ENCODE peak calls at places on chromosome X, in ten cellular contexts. G, W, P, B, D, V, K, R, Z and C are unnamed samples.

GRCh38 chrX:88735835-88736234 is 11.2 kb upstream of the CPXCR1 start:
- DNase-seq in G (no peak), W (no peak), P (no peak), B (no peak), D (no peak), V (no peak), K (no peak), R (no peak), Z (no peak), C (no peak)

GRCh38 chrX:13667940-13668339 is 15.0 kb downstream of the TCEANC start:
- DNase-seq in G (no peak), W (no peak), P (no peak), B (no peak), D (no peak), V (no peak), K (no peak), R (no peak), Z (no peak), C (no peak)

GRCh38 chrX:82813671-82814078 is 694.4 kb upstream of the POU3F4 start:
- DNase-seq in G (no peak), W (no peak), P (no peak), B (no peak), D (no peak), V (peak), K (no peak), R (no peak), Z (no peak), C (no peak)

GRCh38 chrX:151754042-151754419 is 19.5 kb downstream of the CNGA2 start:
- DNase-seq in G (no peak), W (no peak), P (no peak), B (no peak), D (no peak), V (no peak), K (no peak), R (no peak), Z (peak), C (no peak)

GRCh38 chrX:133151320-133151719 is 54.4 kb upstream of the USP26 start:
- DNase-seq in G (no peak), W (peak), P (no peak), B (no peak), D (no peak), V (peak), K (no peak), R (no peak), Z (no peak), C (no peak)

GRCh38 chrX:131170148-131170547 is 112.0 kb downstream of the ARHGAP36 start:
- DNase-seq in G (no peak), W (no peak), P (no peak), B (no peak), D (no peak), V (no peak), K (no peak), R (no peak), Z (no peak), C (no peak)

GRCh38 chrX:150889131-150889530 is 9.3 kb downstream of the CD99L2 start:
- DNase-seq in G (no peak), W (no peak), P (no peak), B (no peak), D (no peak), V (no peak), K (no peak), R (no peak), Z (no peak), C (no peak)

GRCh38 chrX:85836868-85837267 is 210.5 kb downstream of the CHM start:
- DNase-seq in G (no peak), W (no peak), P (no peak), B (no peak), D (no peak), V (no peak), K (no peak), R (no peak), Z (no peak), C (no peak)

GRCh38 chrX:37846558-37846933 is 825 bp downstream of the DYNLT3 start:
- DNase-seq in G (no peak), W (no peak), P (no peak), B (no peak), D (no peak), V (no peak), K (no peak), R (no peak), Z (no peak), C (no peak)

GRCh38 chrX:98338544-98338943 is 1454.8 kb downstream of the RPA4 start:
- DNase-seq in G (no peak), W (no peak), P (no peak), B (no peak), D (no peak), V (no peak), K (no peak), R (no peak), Z (no peak), C (no peak)

GRCh38 chrX:138853936-138854335 is 142.4 kb upstream of the FGF13 start:
- DNase-seq in G (no peak), W (no peak), P (no peak), B (no peak), D (no peak), V (no peak), K (no peak), R (no peak), Z (no peak), C (no peak)

DNA sequence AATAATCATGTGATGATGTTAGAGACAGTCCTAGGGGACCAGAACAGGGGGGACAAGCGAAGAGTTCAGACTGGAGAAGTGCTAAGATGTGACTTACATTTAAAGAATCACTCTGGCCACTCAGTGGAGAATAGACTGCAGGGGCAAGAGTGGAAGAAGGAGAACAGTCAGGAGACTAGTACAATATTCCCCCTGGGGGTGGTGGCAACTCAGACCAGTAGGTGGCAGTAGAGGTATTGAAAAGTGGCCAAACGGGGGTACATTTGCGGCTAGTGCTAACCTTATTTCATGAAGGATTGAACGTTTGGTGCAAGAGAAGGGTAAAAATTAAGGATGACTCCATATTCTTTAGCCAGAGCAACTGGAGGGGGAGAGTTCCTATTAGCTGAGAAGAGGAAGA is 2.7 kb upstream of the BMX start:
- DNase-seq in G (peak), W (peak), P (peak), B (peak), D (peak), V (peak), K (no peak), R (no peak), Z (no peak), C (no peak)
- TF ChIP-seq CTCF in G (peak), W (peak), P (peak), B (peak), D (peak), V (peak), K (peak), R (peak), Z (peak), C (peak)

GRCh38 chrX:56766554-56767412 is 37.7 kb downstream of the NBDY start:
- DNase-seq in G (no peak), W (peak), P (no peak), B (no peak), D (peak), V (no peak), K (peak), R (no peak), Z (no peak), C (no peak)
- TF ChIP-seq CTCF in G (no peak), W (no peak), P (no peak), B (no peak), D (no peak), V (no peak), K (no peak), R (no peak), Z (peak), C (no peak)

GRCh38 chrX:44143061-44143602 is 169.9 kb upstream of the NDP start:
- DNase-seq in G (no peak), W (no peak), P (no peak), B (no peak), D (no peak), V (no peak), K (no peak), R (no peak), Z (no peak), C (no peak)
- TF ChIP-seq CTCF in G (no peak), W (no peak), P (no peak), B (no peak), D (no peak), V (no peak), K (no peak), R (no peak), Z (no peak), C (no peak)

GRCh38 chrX:1673337-1673736 is 58.5 kb downstream of the ASMT start:
- DNase-seq in G (peak), W (peak), P (peak), B (peak), D (no peak), V (peak), K (no peak), R (no peak), Z (no peak), C (no peak)
- TF ChIP-seq CTCF in G (peak), W (peak), P (peak), B (peak), D (peak), V (peak), K (peak), R (peak), Z (peak), C (peak)

GRCh38 chrX:69503835-69504625 is at the start of gene NALF2:
- DNase-seq in G (peak), W (peak), P (no peak), B (peak), D (peak), V (peak), K (peak), R (peak), Z (no peak), C (peak)
- TF ChIP-seq CTCF in G (no peak), W (no peak), P (no peak), B (no peak), D (no peak), V (no peak), K (no peak), R (no peak), Z (no peak), C (no peak)

GRCh38 chrX:30570505-30570904 is 7.1 kb downstream of the TASL start:
- DNase-seq in G (peak), W (no peak), P (no peak), B (no peak), D (no peak), V (peak), K (no peak), R (no peak), Z (peak), C (no peak)
- TF ChIP-seq CTCF in G (peak), W (peak), P (peak), B (peak), D (no peak), V (peak), K (peak), R (no peak), Z (peak), C (peak)

DNA sequence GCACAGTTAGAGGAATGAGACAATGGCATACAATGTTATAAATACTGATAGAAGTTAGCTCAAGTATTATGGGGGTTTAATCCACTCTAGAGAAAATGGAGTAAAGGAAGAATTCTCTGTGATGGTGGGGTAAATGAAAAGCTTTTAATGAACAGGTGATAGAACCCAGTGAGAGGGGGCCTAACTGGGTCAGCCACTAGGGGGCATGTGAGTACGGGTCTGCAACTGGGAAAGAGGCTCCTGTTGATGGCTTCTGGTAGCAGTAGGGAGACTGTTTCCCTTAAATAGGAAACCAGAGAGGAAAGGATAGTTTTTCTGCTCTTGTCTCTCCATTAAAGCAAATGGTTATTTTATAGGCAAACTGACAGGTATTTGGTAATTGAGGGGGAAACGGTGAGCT is 132.8 kb upstream of the GPR101 start:
- DNase-seq in G (no peak), W (no peak), P (no peak), B (peak), D (peak), V (peak), K (no peak), R (no peak), Z (no peak), C (no peak)
- TF ChIP-seq CTCF in G (peak), W (no peak), P (no peak), B (peak), D (no peak), V (peak), K (no peak), R (no peak), Z (peak), C (no peak)

GRCh38 chrX:115912372-115912897 is 258.1 kb upstream of the AGTR2 start:
- DNase-seq in G (no peak), W (peak), P (no peak), B (no peak), D (no peak), V (no peak), K (no peak), R (no peak), Z (no peak), C (no peak)
- TF ChIP-seq CTCF in G (peak), W (no peak), P (no peak), B (peak), D (no peak), V (no peak), K (no peak), R (peak), Z (peak), C (no peak)

DNA sequence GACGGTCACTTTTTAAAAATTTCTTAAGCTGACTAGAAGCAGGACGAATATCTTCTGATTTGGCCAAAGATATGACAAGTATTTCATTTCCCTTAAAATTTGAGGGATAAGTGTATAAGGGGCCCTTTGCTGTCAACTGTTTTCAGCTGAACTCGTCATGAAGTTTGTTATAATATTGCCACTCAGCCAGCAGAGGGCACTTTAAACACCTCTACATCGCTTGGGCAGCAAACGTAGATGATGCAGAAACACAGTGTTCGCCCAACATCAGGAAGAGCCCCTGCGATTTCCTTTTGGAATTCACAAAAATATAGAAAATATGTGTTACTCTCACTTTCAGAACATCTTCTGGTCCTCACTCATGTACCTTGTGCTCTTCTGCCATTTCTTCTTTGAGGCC is 435.7 kb upstream of the FMR1 start:
- DNase-seq in G (no peak), W (peak), P (no peak), B (peak), D (no peak), V (peak), K (no peak), R (no peak), Z (no peak), C (no peak)
- TF ChIP-seq CTCF in G (peak), W (peak), P (no peak), B (no peak), D (no peak), V (peak), K (no peak), R (no peak), Z (no peak), C (peak)

DNA sequence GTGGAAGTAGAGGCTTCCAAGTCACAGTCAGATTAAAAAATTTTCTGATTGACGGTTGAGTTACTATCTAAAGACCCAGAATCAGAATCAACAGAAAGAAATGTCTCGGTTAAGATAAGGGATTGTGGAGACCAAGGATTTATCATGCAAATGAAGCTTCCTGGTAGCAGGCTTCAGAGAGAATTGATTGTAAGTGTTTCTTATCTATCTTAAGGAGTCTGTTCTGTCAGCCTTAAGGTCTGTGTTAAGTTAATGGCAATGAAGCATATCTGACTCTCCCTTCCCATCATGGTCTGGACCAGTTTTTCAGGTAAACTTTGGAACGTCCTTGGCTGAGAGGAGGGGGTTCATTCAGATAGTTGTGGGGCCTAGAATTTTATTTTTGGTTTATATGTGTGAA is 780.2 kb downstream of the FAM133A start:
- DNase-seq in G (no peak), W (no peak), P (no peak), B (no peak), D (no peak), V (no peak), K (no peak), R (no peak), Z (no peak), C (no peak)
- TF ChIP-seq CTCF in G (no peak), W (no peak), P (no peak), B (no peak), D (no peak), V (no peak), K (no peak), R (no peak), Z (no peak), C (no peak)